ENCODE peak calls at places on chromosomes 16 and 17, in four cellular contexts. G, Q, C and X are unnamed samples.

GRCh38 chr17:17042851-17043667 is 802 bp downstream of the MPRIP start:
- DNase-seq in G (no peak), Q (peak; percentile 67), C (no peak), X (no peak)

GRCh38 chr16:54128629-54129230 is 157.9 kb downstream of the IRX3 start:
- DNase-seq in G (no peak), Q (no peak), C (no peak), X (no peak)

GRCh38 chr16:13021996-13022395 is 120.6 kb downstream of the SHISA9 start:
- DNase-seq in G (no peak), Q (peak; percentile 22), C (no peak), X (no peak)

GRCh38 chr17:673200-673681 is 41.4 kb downstream of the VPS53 start:
- DNase-seq in G (no peak), Q (no peak), C (no peak), X (no peak)

GRCh38 chr16:27634781-27635180 is 84.8 kb downstream of the KATNIP start:
- DNase-seq in G (no peak), Q (no peak), C (no peak), X (no peak)

GRCh38 chr17:59391026-59391425 is 59.6 kb downstream of the YPEL2 start:
- DNase-seq in G (no peak), Q (no peak), C (no peak), X (no peak)

GRCh38 chr16:30658731-30659506 is 688 bp downstream of the FBRS start:
- DNase-seq in G (peak; percentile 86), Q (peak; percentile 90), C (no peak), X (peak; percentile 76)

GRCh38 chr17:41836550-41837196 is 641 bp upstream of the NT5C3B start:
- DNase-seq in G (no peak), Q (no peak), C (no peak), X (no peak)